ENCODE peak calls at places on chromosome 7, in eight cellular contexts. One of them, this sample, is unnamed.

GRCh38 chr7:68249611-68250010 is 1253.0 kb downstream of the TYW1 start:
- DNase-seq in GM04503: no peak
- DNase-seq in iris pigment epithelial cell: no peak
- DNase-seq in hepatocyte: no peak
- DNase-seq in neural crest cell: no peak
- DNase-seq in fibroblast of the aortic adventitia: no peak
- DNase-seq in stimulated activated CD4-positive, alpha-beta T cell treated with anti-CD3 and anti-CD28 coated beads, TNF-alpha, amount 100 ng/mL, for 24 hours: no peak
- DNase-seq in BE2C: no peak
- DNase-seq in this sample: no peak

GRCh38 chr7:17408245-17408903 is 109.9 kb downstream of the AHR start:
- DNase-seq in GM04503: peak; percentile 83
- DNase-seq in iris pigment epithelial cell: peak; percentile 99
- DNase-seq in hepatocyte: peak; percentile 78
- DNase-seq in neural crest cell: no peak
- DNase-seq in fibroblast of the aortic adventitia: peak; percentile 89
- DNase-seq in stimulated activated CD4-positive, alpha-beta T cell treated with anti-CD3 and anti-CD28 coated beads, TNF-alpha, amount 100 ng/mL, for 24 hours: no peak
- DNase-seq in BE2C: no peak
- DNase-seq in this sample: peak; percentile 66

GRCh38 chr7:100363098-100363497 is 5.2 kb downstream of the PILRB start:
- DNase-seq in GM04503: no peak
- DNase-seq in iris pigment epithelial cell: no peak
- DNase-seq in hepatocyte: no peak
- DNase-seq in neural crest cell: no peak
- DNase-seq in fibroblast of the aortic adventitia: no peak
- DNase-seq in stimulated activated CD4-positive, alpha-beta T cell treated with anti-CD3 and anti-CD28 coated beads, TNF-alpha, amount 100 ng/mL, for 24 hours: no peak
- DNase-seq in BE2C: no peak
- DNase-seq in this sample: no peak

GRCh38 chr7:121352323-121352722 is 23.5 kb downstream of the WNT16 start:
- DNase-seq in GM04503: no peak
- DNase-seq in iris pigment epithelial cell: no peak
- DNase-seq in hepatocyte: no peak
- DNase-seq in neural crest cell: no peak
- DNase-seq in fibroblast of the aortic adventitia: no peak
- DNase-seq in stimulated activated CD4-positive, alpha-beta T cell treated with anti-CD3 and anti-CD28 coated beads, TNF-alpha, amount 100 ng/mL, for 24 hours: no peak
- DNase-seq in BE2C: no peak
- DNase-seq in this sample: no peak

GRCh38 chr7:1297476-1297972 is 64.9 kb downstream of the UNCX start:
- DNase-seq in GM04503: no peak
- DNase-seq in iris pigment epithelial cell: no peak
- DNase-seq in hepatocyte: no peak
- DNase-seq in neural crest cell: no peak
- DNase-seq in fibroblast of the aortic adventitia: no peak
- DNase-seq in stimulated activated CD4-positive, alpha-beta T cell treated with anti-CD3 and anti-CD28 coated beads, TNF-alpha, amount 100 ng/mL, for 24 hours: no peak
- DNase-seq in BE2C: no peak
- DNase-seq in this sample: peak; percentile 33

GRCh38 chr7:12771378-12771877 is 84.0 kb downstream of the ARL4A start:
- DNase-seq in GM04503: peak; percentile 31
- DNase-seq in iris pigment epithelial cell: no peak
- DNase-seq in hepatocyte: no peak
- DNase-seq in neural crest cell: peak; percentile 28
- DNase-seq in fibroblast of the aortic adventitia: peak; percentile 95
- DNase-seq in stimulated activated CD4-positive, alpha-beta T cell treated with anti-CD3 and anti-CD28 coated beads, TNF-alpha, amount 100 ng/mL, for 24 hours: no peak
- DNase-seq in BE2C: no peak
- DNase-seq in this sample: peak; percentile 18

GRCh38 chr7:29196971-29197370 is 2.4 kb downstream of the CHN2 start:
- DNase-seq in GM04503: no peak
- DNase-seq in iris pigment epithelial cell: no peak
- DNase-seq in hepatocyte: no peak
- DNase-seq in neural crest cell: no peak
- DNase-seq in fibroblast of the aortic adventitia: no peak
- DNase-seq in stimulated activated CD4-positive, alpha-beta T cell treated with anti-CD3 and anti-CD28 coated beads, TNF-alpha, amount 100 ng/mL, for 24 hours: no peak
- DNase-seq in BE2C: no peak
- DNase-seq in this sample: no peak

GRCh38 chr7:40775877-40776276 is 641.1 kb downstream of the SUGCT start:
- DNase-seq in GM04503: no peak
- DNase-seq in iris pigment epithelial cell: no peak
- DNase-seq in hepatocyte: no peak
- DNase-seq in neural crest cell: no peak
- DNase-seq in fibroblast of the aortic adventitia: no peak
- DNase-seq in stimulated activated CD4-positive, alpha-beta T cell treated with anti-CD3 and anti-CD28 coated beads, TNF-alpha, amount 100 ng/mL, for 24 hours: no peak
- DNase-seq in BE2C: no peak
- DNase-seq in this sample: no peak

GRCh38 chr7:151410405-151411390 is 860 bp upstream of the WDR86 start:
- DNase-seq in GM04503: no peak
- DNase-seq in iris pigment epithelial cell: peak; percentile 37
- DNase-seq in hepatocyte: peak; percentile 68
- DNase-seq in neural crest cell: peak; percentile 36
- DNase-seq in fibroblast of the aortic adventitia: no peak
- DNase-seq in stimulated activated CD4-positive, alpha-beta T cell treated with anti-CD3 and anti-CD28 coated beads, TNF-alpha, amount 100 ng/mL, for 24 hours: no peak
- DNase-seq in BE2C: peak; percentile 42
- DNase-seq in this sample: peak; percentile 81

GRCh38 chr7:1662767-1663166 is 7.3 kb upstream of the ELFN1 start:
- DNase-seq in GM04503: no peak
- DNase-seq in iris pigment epithelial cell: no peak
- DNase-seq in hepatocyte: no peak
- DNase-seq in neural crest cell: no peak
- DNase-seq in fibroblast of the aortic adventitia: no peak
- DNase-seq in stimulated activated CD4-positive, alpha-beta T cell treated with anti-CD3 and anti-CD28 coated beads, TNF-alpha, amount 100 ng/mL, for 24 hours: no peak
- DNase-seq in BE2C: no peak
- DNase-seq in this sample: no peak

GRCh38 chr7:118974836-118975235 is 750.3 kb downstream of the ANKRD7 start:
- DNase-seq in GM04503: no peak
- DNase-seq in iris pigment epithelial cell: no peak
- DNase-seq in hepatocyte: no peak
- DNase-seq in neural crest cell: no peak
- DNase-seq in fibroblast of the aortic adventitia: no peak
- DNase-seq in stimulated activated CD4-positive, alpha-beta T cell treated with anti-CD3 and anti-CD28 coated beads, TNF-alpha, amount 100 ng/mL, for 24 hours: no peak
- DNase-seq in BE2C: no peak
- DNase-seq in this sample: no peak

GRCh38 chr7:22823142-22823497 is 471 bp upstream of the TOMM7 start:
- DNase-seq in GM04503: no peak
- DNase-seq in iris pigment epithelial cell: no peak
- DNase-seq in hepatocyte: no peak
- DNase-seq in neural crest cell: no peak
- DNase-seq in fibroblast of the aortic adventitia: no peak
- DNase-seq in stimulated activated CD4-positive, alpha-beta T cell treated with anti-CD3 and anti-CD28 coated beads, TNF-alpha, amount 100 ng/mL, for 24 hours: no peak
- DNase-seq in BE2C: no peak
- DNase-seq in this sample: no peak

This sample was measured in SJCRH30.